ENCODE peak calls at places on chromosomes 4 and X, in nine cellular contexts. G is cardiac muscle cell, K is right atrium auricular region, U is bronchial epithelial cell, Z is A549, I is SK-N-SH, T is suprapubic skin, B is astrocyte, Q is fibroblast of mammary gland. V is an unnamed sample.

GRCh38 chr4:24795666-24796381 is 451 bp downstream of the SOD3 start:
- DNase-seq in G (peak), K (peak), U (no peak), Z (no peak), I (no peak), T (peak), B (no peak), Q (no peak), V (no peak)

GRCh38 chr4:82394896-82395295 is 21.1 kb upstream of the HNRNPD start:
- DNase-seq in G (no peak), K (no peak), U (peak), Z (no peak), I (no peak), T (no peak), B (no peak), Q (no peak), V (no peak)

GRCh38 chrX:100296183-100296753 is 113.8 kb downstream of the PCDH19 start:
- DNase-seq in G (no peak), K (no peak), U (no peak), Z (no peak), I (no peak), T (peak), B (no peak), Q (no peak), V (no peak)

GRCh38 chr4:164799410-164799809 is 45.5 kb downstream of the SMIM31 start:
- DNase-seq in G (no peak), K (no peak), U (no peak), Z (no peak), I (no peak), T (no peak), B (no peak), Q (no peak), V (no peak)

GRCh38 chr4:3767569-3768288 is 1.5 kb downstream of the ADRA2C start:
- DNase-seq in G (peak), K (no peak), U (peak), Z (peak), I (peak), T (no peak), B (no peak), Q (no peak), V (peak)

GRCh38 chr4:1446502-1447153 is 40.4 kb upstream of the NKX1-1 start:
- DNase-seq in G (no peak), K (peak), U (no peak), Z (no peak), I (peak), T (no peak), B (no peak), Q (no peak), V (no peak)

GRCh38 chrX:38879631-38880220 is 78.5 kb downstream of the MID1IP1 start:
- DNase-seq in G (no peak), K (no peak), U (peak), Z (no peak), I (no peak), T (no peak), B (no peak), Q (no peak), V (no peak)

GRCh38 chr4:118814054-118814453 is 21.9 kb downstream of the SEC24D start:
- DNase-seq in G (no peak), K (no peak), U (no peak), Z (no peak), I (no peak), T (no peak), B (no peak), Q (no peak), V (no peak)

GRCh38 chr4:177485528-177485927 is 43.3 kb upstream of the AGA start:
- DNase-seq in G (no peak), K (no peak), U (peak), Z (peak), I (no peak), T (no peak), B (peak), Q (peak), V (peak)

GRCh38 chr4:6815029-6815836 is 32.7 kb downstream of the KIAA0232 start:
- DNase-seq in G (no peak), K (no peak), U (peak), Z (no peak), I (no peak), T (no peak), B (no peak), Q (no peak), V (no peak)

GRCh38 chr4:79399076-79399475 is 9.0 kb downstream of the GK2 start:
- DNase-seq in G (no peak), K (no peak), U (no peak), Z (no peak), I (no peak), T (no peak), B (no peak), Q (no peak), V (no peak)

GRCh38 chr4:2803624-2804448 is 11.0 kb downstream of the SH3BP2 start:
- DNase-seq in G (no peak), K (no peak), U (peak), Z (no peak), I (no peak), T (peak), B (no peak), Q (no peak), V (no peak)

GRCh38 chrX:16882188-16882587 is 12.0 kb upstream of the RBBP7 start:
- DNase-seq in G (no peak), K (no peak), U (no peak), Z (peak), I (peak), T (no peak), B (no peak), Q (no peak), V (peak)

GRCh38 chrX:2313864-2314646 is 186.7 kb downstream of the DHRSX start:
- DNase-seq in G (no peak), K (no peak), U (no peak), Z (no peak), I (no peak), T (no peak), B (no peak), Q (no peak), V (no peak)

DNA sequence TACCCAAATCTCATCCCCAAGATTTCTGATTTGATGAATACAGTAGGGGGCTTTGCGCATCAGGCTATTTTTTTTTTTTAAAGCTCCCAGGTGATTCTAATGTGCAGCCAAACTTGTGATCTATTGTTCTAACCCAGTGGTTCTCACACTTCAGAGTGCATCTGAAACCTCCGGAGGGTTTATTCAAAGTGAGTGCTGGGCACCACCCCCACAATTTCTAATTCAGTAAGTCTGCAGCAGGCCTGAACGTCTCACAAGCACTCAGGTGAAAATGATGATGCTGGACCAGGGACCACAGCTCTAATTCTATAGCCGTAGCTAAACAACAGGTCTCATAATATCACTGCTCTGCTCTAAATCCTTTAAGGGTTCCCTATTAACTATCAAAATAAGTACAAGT is 211.4 kb downstream of the FMR1NB start:
- DNase-seq in G (no peak), K (no peak), U (no peak), Z (no peak), I (no peak), T (no peak), B (no peak), Q (no peak), V (no peak)
- H3K4me3 ChIP-seq in G (no peak), K (no peak), U (no peak), Z (no peak), I (no peak), T (no peak), B (no peak), Q (no peak), V (no peak)

GRCh38 chrX:94576367-94577004 is 902.5 kb downstream of the FAM133A start:
- DNase-seq in G (no peak), K (no peak), U (peak), Z (no peak), I (peak), T (no peak), B (no peak), Q (no peak), V (no peak)
- TF ChIP-seq CTCF in G (no peak), K (no peak), U (no peak), Z (no peak), I (peak), T (no peak), B (no peak), Q (peak), V (no peak)

GRCh38 chrX:119617511-119618164 is 11.4 kb upstream of the NKRF start:
- DNase-seq in G (no peak), K (no peak), U (no peak), Z (no peak), I (no peak), T (no peak), B (no peak), Q (no peak), V (no peak)
- H3K4me3 ChIP-seq in G (no peak), K (no peak), U (no peak), Z (no peak), I (no peak), T (no peak), B (no peak), Q (no peak), V (no peak)

GRCh38 chrX:111568817-111569216 is 57.4 kb downstream of the SERTM2 start:
- DNase-seq in G (no peak), K (no peak), U (no peak), Z (no peak), I (no peak), T (no peak), B (no peak), Q (no peak), V (no peak)

DNA sequence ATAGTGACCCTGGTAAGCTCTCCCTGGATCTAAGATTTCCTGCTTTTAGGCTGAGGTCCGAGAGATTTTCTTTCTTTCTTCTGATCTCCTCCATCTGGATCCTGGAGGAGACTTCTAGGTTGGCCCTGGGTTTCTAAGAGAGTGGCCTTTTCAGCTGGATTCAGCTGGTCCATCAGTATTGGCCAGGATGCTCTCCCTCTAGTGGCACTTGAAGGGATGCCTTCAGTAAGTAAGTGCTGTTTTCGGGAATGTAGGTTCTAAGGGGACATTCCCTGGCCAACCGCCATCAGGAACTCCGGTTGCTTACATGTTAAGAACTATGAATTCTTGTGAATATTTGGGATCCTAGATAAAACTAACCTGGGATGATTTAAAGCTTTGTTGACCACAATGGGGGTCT is 56.9 kb downstream of the SERTM2 start:
- DNase-seq in G (peak), K (no peak), U (peak), Z (peak), I (peak), T (no peak), B (no peak), Q (peak), V (peak)
- TF ChIP-seq CTCF in G (peak), K (no peak), U (peak), Z (no peak), I (peak), T (no peak), B (peak), Q (peak), V (peak)

DNA sequence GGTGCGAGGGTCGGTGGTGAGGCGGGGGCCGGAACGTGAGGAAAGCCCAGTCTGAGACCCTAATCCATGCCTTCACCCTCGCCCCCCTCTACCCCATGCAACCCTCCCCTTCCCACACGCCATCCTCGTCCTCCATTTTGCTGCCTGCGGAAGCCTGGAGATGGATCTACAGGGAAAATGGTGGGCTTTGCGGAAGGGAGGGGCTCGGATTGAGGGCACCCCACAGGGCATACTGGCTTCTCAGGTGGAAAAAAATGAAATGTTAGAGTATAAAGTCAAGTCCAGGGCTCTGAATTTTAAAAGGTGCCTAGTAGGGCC is 819 bp downstream of the BEX4 start:
- DNase-seq in G (no peak), K (no peak), U (no peak), Z (no peak), I (peak), T (no peak), B (no peak), Q (no peak), V (no peak)
- H3K4me3 ChIP-seq in G (peak), K (peak), U (peak), Z (no peak), I (peak), T (peak), B (peak), Q (peak), V (peak)

GRCh38 chrX:93585661-93586060 is 87.7 kb downstream of the NAP1L3 start:
- DNase-seq in G (no peak), K (no peak), U (peak), Z (no peak), I (no peak), T (no peak), B (no peak), Q (peak), V (no peak)

GRCh38 chrX:93594780-93595179 is 78.6 kb downstream of the NAP1L3 start:
- DNase-seq in G (peak), K (no peak), U (no peak), Z (no peak), I (no peak), T (no peak), B (no peak), Q (no peak), V (no peak)

DNA sequence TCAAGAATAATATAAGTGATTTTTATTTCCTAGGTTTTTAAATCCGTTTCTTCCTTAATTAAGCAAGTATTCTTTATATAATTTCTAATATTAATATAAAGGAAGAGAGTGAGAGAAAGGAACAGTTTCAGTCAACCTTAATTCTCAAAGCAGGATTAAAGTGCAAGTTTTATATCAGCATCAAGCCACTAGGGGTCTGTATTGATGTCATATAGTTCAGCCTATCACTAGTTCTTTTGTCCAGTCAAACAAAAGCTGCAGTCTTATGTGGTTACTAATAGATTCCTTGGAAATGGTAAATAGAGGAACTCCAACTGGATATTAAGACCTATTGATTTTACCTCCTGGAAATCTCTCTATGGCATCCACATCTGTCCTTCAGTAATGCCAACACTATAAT is 82.0 kb downstream of the NAP1L3 start:
- DNase-seq in G (no peak), K (no peak), U (peak), Z (no peak), I (no peak), T (no peak), B (no peak), Q (no peak), V (no peak)
- TF ChIP-seq CTCF in G (no peak), K (no peak), U (no peak), Z (no peak), I (peak), T (no peak), B (no peak), Q (no peak), V (no peak)

GRCh38 chrX:129979207-129979920 is 3.1 kb upstream of the BCORL1 start:
- DNase-seq in G (peak), K (no peak), U (no peak), Z (no peak), I (no peak), T (no peak), B (no peak), Q (no peak), V (no peak)
- H3K4me3 ChIP-seq in G (peak), K (no peak), U (no peak), Z (no peak), I (no peak), T (no peak), B (no peak), Q (no peak), V (no peak)

GRCh38 chr4:5399790-5400421 is 308.5 kb downstream of the EVC2 start:
- DNase-seq in G (peak), K (no peak), U (peak), Z (peak), I (peak), T (no peak), B (no peak), Q (peak), V (peak)
- TF ChIP-seq CTCF in G (peak), K (no peak), U (peak), Z (peak), I (peak), T (no peak), B (peak), Q (peak), V (peak)

V was measured in fibroblast of pulmonary artery.